ENCODE peak calls at places on chromosomes 3 and 15, in nine cellular contexts. J is small intestine, K is cardiac muscle cell, I is epithelial cell of esophagus, M is uterus, Z is AG04449, N is neural progenitor cell, U is foreskin fibroblast, B is PC-3. G is an unnamed sample.

GRCh38 chr3:16828815-16829214 is 55.9 kb upstream of the PLCL2 start:
- DNase-seq in U (peak; percentile 63), K (peak; percentile 56), Z (no peak), J (peak; percentile 60), N (peak; percentile 60), M (no peak), B (peak; percentile 84), I (peak; percentile 44), G (no peak)

GRCh38 chr3:127456471-127457093 is 134.0 kb downstream of the TPRA1 start:
- DNase-seq in U (peak; percentile 79), M (no peak), K (no peak), Z (no peak), N (no peak), J (peak; percentile 10), B (peak; percentile 69), I (peak; percentile 89), G (no peak)

GRCh38 chr3:14358426-14359211 is 43.8 kb upstream of the SLC6A6 start:
- DNase-seq in I (peak; percentile 40), M (peak; percentile 93), U (peak; percentile 59), K (no peak), J (peak; percentile 38), Z (no peak), N (peak; percentile 66), B (no peak), G (peak; percentile 69)

GRCh38 chr3:14780927-14781507 is 37.7 kb upstream of the FGD5 start:
- DNase-seq in I (peak; percentile 67), K (peak; percentile 82), B (peak; percentile 74), U (peak; percentile 57), N (peak; percentile 80), J (peak; percentile 79), Z (no peak), M (peak; percentile 40), G (no peak)

GRCh38 chr3:126472277-126473006 is 3.2 kb downstream of the ZXDC start:
- DNase-seq in N (no peak), J (peak; percentile 75), I (peak; percentile 95), U (peak; percentile 87), K (no peak), Z (peak; percentile 42), M (peak; percentile 62), B (peak; percentile 39), G (peak; percentile 68)

GRCh38 chr3:189652042-189652441 is 20.9 kb downstream of the TP63 start:
- DNase-seq in Z (no peak), B (peak; percentile 32), I (peak; percentile 26), U (peak; percentile 13), N (peak; percentile 53), K (peak; percentile 22), J (no peak), M (no peak), G (no peak)

GRCh38 chr3:117526485-117527079 is 817.0 kb downstream of the TUSC7 start:
- DNase-seq in Z (no peak), J (peak; percentile 18), M (no peak), B (peak; percentile 17), K (peak; percentile 22), I (peak; percentile 35), U (peak; percentile 70), N (peak; percentile 18), G (no peak)

GRCh38 chr3:141477224-141477623 is 9.6 kb upstream of the RASA2 start:
- DNase-seq in I (peak; percentile 97), Z (no peak), U (peak; percentile 89), K (no peak), B (peak; percentile 87), N (no peak), J (no peak), M (no peak), G (no peak)

GRCh38 chr15:58590901-58591300 is 158.6 kb downstream of the ADAM10 start:
- DNase-seq in I (no peak), M (no peak), Z (no peak), N (no peak), U (no peak), J (no peak), K (peak; percentile 64), B (no peak), G (no peak)

GRCh38 chr3:31704651-31705179 is 172.0 kb downstream of the STT3B start:
- DNase-seq in M (no peak), I (peak; percentile 73), N (no peak), B (peak; percentile 85), U (peak; percentile 89), Z (peak; percentile 28), K (no peak), J (peak; percentile 64), G (peak; percentile 75)

GRCh38 chr3:123791417-123791816 is 92.7 kb downstream of the MYLK start:
- DNase-seq in Z (no peak), N (no peak), U (peak; percentile 95), M (no peak), I (peak; percentile 25), J (no peak), K (no peak), B (peak; percentile 7), G (no peak)

GRCh38 chr3:67941433-67942030 is 287.1 kb upstream of the SUCLG2 start:
- DNase-seq in J (no peak), N (no peak), U (no peak), M (no peak), Z (no peak), I (no peak), B (no peak), K (no peak), G (no peak)

GRCh38 chr3:196969001-196969659 is 497 bp upstream of the PIGZ start:
- DNase-seq in K (peak; percentile 34), N (peak; percentile 54), J (peak; percentile 23), I (peak; percentile 34), B (peak; percentile 19), Z (no peak), U (peak; percentile 49), M (no peak), G (no peak)

GRCh38 chr15:25685216-25685569 is 177.9 kb downstream of the ATP10A start:
- DNase-seq in I (no peak), B (no peak), N (no peak), J (no peak), U (no peak), M (no peak), Z (no peak), K (no peak), G (no peak)

GRCh38 chr3:41127414-41127813 is 71.9 kb upstream of the CTNNB1 start:
- DNase-seq in Z (no peak), I (no peak), M (no peak), B (no peak), K (no peak), J (no peak), U (no peak), N (no peak), G (no peak)

GRCh38 chr3:26622634-26623408 is at the start of gene LRRC3B:
- DNase-seq in K (peak; percentile 56), Z (no peak), U (no peak), I (peak; percentile 6), N (peak; percentile 89), B (no peak), M (no peak), J (no peak), G (no peak)

GRCh38 chr3:26623409-26624208 is 1.0 kb downstream of the LRRC3B start:
- DNase-seq in M (no peak), J (no peak), U (no peak), I (no peak), B (no peak), K (peak; percentile 6), Z (no peak), N (peak; percentile 65), G (no peak)

GRCh38 chr3:26621891-26622633 is 510 bp upstream of the LRRC3B start:
- DNase-seq in M (no peak), I (no peak), N (peak; percentile 36), K (no peak), B (no peak), Z (no peak), J (no peak), U (no peak), G (no peak)

GRCh38 chr3:26625187-26625586 is 2.6 kb downstream of the LRRC3B start:
- DNase-seq in U (no peak), J (no peak), K (no peak), Z (no peak), B (no peak), I (no peak), M (no peak), N (peak; percentile 2), G (no peak)

GRCh38 chr3:26624209-26624775 is 1.7 kb downstream of the LRRC3B start:
- DNase-seq in I (no peak), K (no peak), M (no peak), J (no peak), B (no peak), U (no peak), Z (no peak), N (peak; percentile 57), G (no peak)
- H3K4me3 ChIP-seq in I (no peak overlapping the region), K (peak overlapping the region; percentile 44), M (no peak overlapping the region), J (no peak overlapping the region), B (no peak overlapping the region), U (no peak overlapping the region), Z (no peak overlapping the region), N (peak overlapping the region; percentile 75), G (no peak overlapping the region)

GRCh38 chr15:48759921-48760320 is 50.9 kb downstream of the CEP152 start:
- DNase-seq in B (no peak), U (no peak), J (peak; percentile 55), M (no peak), Z (no peak), N (peak; percentile 12), K (no peak), I (peak; percentile 77), G (no peak)

GRCh38 chr15:48766196-48766595 is 44.7 kb downstream of the CEP152 start:
- DNase-seq in M (no peak), I (peak; percentile 30), U (peak; percentile 25), J (peak; percentile 39), Z (no peak), N (no peak), K (no peak), B (peak; percentile 51), G (no peak)

GRCh38 chr15:48761393-48762158 is 49.3 kb downstream of the CEP152 start:
- DNase-seq in N (no peak), Z (no peak), K (no peak), U (no peak), I (no peak), M (no peak), J (peak; percentile 14), B (no peak), G (no peak)

DNA sequence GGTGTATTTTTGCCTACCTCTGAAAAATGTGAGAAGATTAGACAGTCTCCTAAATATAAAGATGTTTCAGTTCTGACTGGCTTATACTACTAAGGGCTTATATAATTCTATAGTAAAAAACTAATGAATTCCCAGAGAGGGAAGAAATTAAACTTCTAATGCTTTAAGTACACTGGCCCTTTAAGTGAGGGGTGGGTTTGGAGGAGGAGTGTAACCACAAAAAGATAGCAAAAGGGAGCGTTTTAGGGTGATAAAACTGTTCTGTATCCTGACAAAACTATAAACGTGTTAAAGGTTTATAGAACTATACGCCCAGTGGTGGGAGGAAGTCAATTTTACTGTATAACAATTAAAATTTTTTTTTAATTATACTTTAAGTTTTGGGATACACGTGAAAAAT is 45.9 kb downstream of the CEP152 start:
- DNase-seq in M (no peak), J (no peak), I (no peak), Z (no peak), B (no peak), K (no peak), U (no peak), N (no peak), G (no peak)
- H3K4me3 ChIP-seq in M (no peak overlapping the region), J (no peak overlapping the region), I (no peak overlapping the region), Z (no peak overlapping the region), B (no peak overlapping the region), K (no peak overlapping the region), U (no peak overlapping the region), N (no peak overlapping the region), G (no peak overlapping the region)

GRCh38 chr3:194565597-194566190 is 67.5 kb downstream of the TMEM44 start:
- DNase-seq in K (no peak), I (no peak), B (peak; percentile 74), M (no peak), J (no peak), U (peak; percentile 78), N (no peak), Z (no peak), G (peak; percentile 94)
- H3K4me3 ChIP-seq in K (no peak overlapping the region), I (no peak overlapping the region), B (no peak overlapping the region), M (no peak overlapping the region), J (no peak overlapping the region), U (no peak overlapping the region), N (no peak overlapping the region), Z (no peak overlapping the region), G (no peak overlapping the region)

GRCh38 chr3:183794452-183794851 is 30.9 kb downstream of the MAP6D1 start:
- DNase-seq in Z (no peak), B (no peak), N (no peak), K (no peak), I (no peak), M (no peak), U (no peak), J (no peak), G (no peak)
- H3K4me3 ChIP-seq in Z (no peak overlapping the region), B (no peak overlapping the region), N (no peak overlapping the region), K (no peak overlapping the region), I (no peak overlapping the region), M (no peak overlapping the region), U (no peak overlapping the region), J (no peak overlapping the region), G (no peak overlapping the region)

G was measured in BJ.